ENCODE peak calls at places on chromosomes 5 and 9, in eight cellular contexts. V is effector memory CD4-positive, alpha-beta T cell; R is neuronal stem cell; B is ovary; F is right cardiac atrium; D is fibroblast of lung; I is aorta; U is adrenal gland. E is an unnamed sample.

GRCh38 chr9:107172979-107173347 is 110.1 kb upstream of the RAD23B start:
- DNase-seq in V (no peak), D (no peak), R (no peak), I (no peak), F (no peak), U (no peak), B (no peak), E (no peak)

GRCh38 chr9:134210908-134211810 is 46.8 kb upstream of the RNU6ATAC start:
- DNase-seq in I (peak; percentile 74), D (no peak), V (no peak), U (no peak), F (peak; percentile 87), R (no peak), B (peak; percentile 78), E (peak; percentile 63)

GRCh38 chr5:58582411-58583393 is at the start of gene RAB3C:
- DNase-seq in F (peak; percentile 97), V (no peak), I (peak; percentile 93), D (peak; percentile 92), R (peak; percentile 87), B (peak; percentile 92), U (peak; percentile 97), E (peak; percentile 91)

GRCh38 chr9:113471566-113471965 is 8.0 kb downstream of the RGS3 start:
- DNase-seq in V (no peak), D (no peak), B (no peak), R (no peak), F (no peak), U (no peak), I (no peak), E (no peak)

GRCh38 chr5:171310816-171311697 is 2.0 kb downstream of the TLX3 start:
- DNase-seq in F (no peak), R (no peak), I (no peak), D (peak; percentile 41), U (no peak), B (no peak), V (no peak), E (no peak)

GRCh38 chr5:139392678-139393496 is 2.0 kb downstream of the PROB1 start:
- DNase-seq in F (peak; percentile 82), I (peak; percentile 73), U (peak; percentile 88), R (no peak), D (peak; percentile 58), B (peak; percentile 69), V (peak; percentile 70), E (peak; percentile 49)

GRCh38 chr9:6876195-6876594 is 118.4 kb downstream of the KDM4C start:
- DNase-seq in I (no peak), B (no peak), V (no peak), F (no peak), D (no peak), R (no peak), U (no peak), E (no peak)

GRCh38 chr5:80736730-80737129 is 81.9 kb upstream of the DHFR start:
- DNase-seq in U (no peak), F (no peak), D (no peak), R (no peak), I (no peak), B (no peak), V (no peak), E (no peak)

GRCh38 chr5:40585537-40586267 is 94.0 kb upstream of the PTGER4 start:
- DNase-seq in V (no peak), R (no peak), F (no peak), D (no peak), U (no peak), I (no peak), B (no peak), E (no peak)

GRCh38 chr9:86073839-86074238 is 25.5 kb downstream of the GOLM1 start:
- DNase-seq in B (no peak), U (no peak), R (no peak), V (no peak), D (no peak), I (no peak), F (no peak), E (no peak)

GRCh38 chr5:133466551-133467324 is 145.6 kb downstream of the FSTL4 start:
- DNase-seq in D (no peak), U (no peak), F (no peak), R (no peak), V (no peak), B (no peak), I (no peak), E (no peak)

DNA sequence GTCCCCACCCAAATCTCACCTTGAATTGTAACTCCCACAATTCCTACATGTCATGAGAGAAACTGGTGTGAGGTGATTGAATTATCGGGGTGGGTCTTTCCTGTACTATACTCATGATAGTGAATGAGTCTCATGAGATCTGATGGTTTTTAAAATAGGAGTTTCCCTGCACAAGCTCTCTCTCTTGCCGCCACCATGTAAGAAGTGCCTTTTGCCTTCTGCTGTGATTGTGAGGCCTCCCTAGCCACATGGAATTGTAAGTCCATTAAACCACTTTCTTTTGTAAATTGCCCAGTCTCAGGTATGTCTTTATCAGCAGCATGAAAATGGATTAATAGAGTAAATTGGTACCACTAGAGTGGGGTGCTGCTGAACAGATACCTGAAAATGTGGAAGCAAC is 140.9 kb downstream of the ARHGEF28 start:
- DNase-seq in D (no peak), V (no peak), I (no peak), U (no peak), B (no peak), R (no peak), F (no peak), E (no peak)
- H3K4me3 ChIP-seq in D (no peak overlapping the region), V (no peak overlapping the region), I (no peak overlapping the region), U (no peak overlapping the region), B (no peak overlapping the region), R (no peak overlapping the region), F (no peak overlapping the region), E (no peak overlapping the region)

GRCh38 chr5:107805166-107805565 is 134.4 kb upstream of the EFNA5 start:
- DNase-seq in I (no peak), D (no peak), V (no peak), F (no peak), U (no peak), R (peak; percentile 71), B (no peak), E (no peak)
- H3K4me1 ChIP-seq in I (no peaks in the 10 kb centered on the region), D (no peaks in the 10 kb centered on the region), V (no peaks in the 10 kb centered on the region), F (no peaks in the 10 kb centered on the region), U (no peaks in the 10 kb centered on the region), R (peaks cover 28% of the 10 kb centered on the region), B (no peaks in the 10 kb centered on the region), E (no peaks in the 10 kb centered on the region)

GRCh38 chr9:21576331-21577189 is 94.4 kb upstream of the IFNE start:
- DNase-seq in R (peak; percentile 80), V (no peak), B (no peak), I (no peak), D (peak; percentile 88), U (no peak), F (peak; percentile 40), E (peak; percentile 8)
- H3K4me3 ChIP-seq in R (peak overlapping the region; percentile 19), V (no peak overlapping the region), B (no peak overlapping the region), I (no peak overlapping the region), D (peak overlapping the region; percentile 24), U (no peak overlapping the region), F (no peak overlapping the region), E (no peak overlapping the region)

DNA sequence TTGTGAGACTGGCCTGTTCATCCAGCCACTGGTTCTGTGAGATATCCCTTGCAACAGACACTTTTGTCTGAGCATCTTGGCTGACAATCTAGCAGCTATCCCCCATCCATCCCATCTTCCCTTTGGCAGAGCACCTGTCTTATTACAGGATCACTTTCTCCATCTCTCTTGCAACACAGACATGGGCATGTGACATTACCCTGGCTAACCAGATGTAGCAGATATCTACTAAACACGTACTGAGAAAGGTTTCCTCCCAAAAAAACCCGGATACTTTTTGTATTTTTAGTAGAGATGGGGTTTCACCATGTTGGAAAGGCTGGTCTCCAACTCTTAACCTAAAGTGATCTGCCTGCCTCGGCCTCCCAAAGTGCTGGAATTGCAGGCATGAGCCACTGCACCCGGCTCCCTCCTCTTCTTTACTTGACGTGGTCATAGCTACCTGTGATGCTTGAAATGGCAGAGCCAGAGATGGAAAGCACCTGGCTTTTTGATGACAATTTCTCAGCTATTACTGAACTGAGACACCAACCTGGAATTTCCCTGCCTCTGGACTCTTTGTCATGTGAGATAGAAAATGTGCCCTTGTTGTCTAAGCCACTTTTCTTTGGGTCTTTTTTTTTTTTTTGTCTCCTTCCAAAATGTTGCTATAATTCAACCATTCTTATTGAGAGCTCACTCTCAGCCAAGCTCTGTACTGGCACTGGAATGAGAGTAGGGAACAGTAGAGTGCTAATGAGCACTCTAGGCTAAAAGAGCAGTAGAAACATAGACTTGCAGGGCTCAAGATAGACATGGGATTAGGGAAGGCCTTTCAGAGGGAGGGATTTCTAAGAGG is 32.6 kb downstream of the FNBP1 start:
- DNase-seq in D (no peak), R (no peak), V (peak; percentile 62), F (no peak), I (no peak), U (peak; percentile 29), B (no peak), E (peak; percentile 34)
- H3K4me1 ChIP-seq in D (no peaks in the 10 kb centered on the region), R (no peaks in the 10 kb centered on the region), V (peaks cover 29% of the 10 kb centered on the region), F (no peaks in the 10 kb centered on the region), I (no peaks in the 10 kb centered on the region), U (no peaks in the 10 kb centered on the region), B (no peaks in the 10 kb centered on the region), E (peaks cover 9% of the 10 kb centered on the region)

DNA sequence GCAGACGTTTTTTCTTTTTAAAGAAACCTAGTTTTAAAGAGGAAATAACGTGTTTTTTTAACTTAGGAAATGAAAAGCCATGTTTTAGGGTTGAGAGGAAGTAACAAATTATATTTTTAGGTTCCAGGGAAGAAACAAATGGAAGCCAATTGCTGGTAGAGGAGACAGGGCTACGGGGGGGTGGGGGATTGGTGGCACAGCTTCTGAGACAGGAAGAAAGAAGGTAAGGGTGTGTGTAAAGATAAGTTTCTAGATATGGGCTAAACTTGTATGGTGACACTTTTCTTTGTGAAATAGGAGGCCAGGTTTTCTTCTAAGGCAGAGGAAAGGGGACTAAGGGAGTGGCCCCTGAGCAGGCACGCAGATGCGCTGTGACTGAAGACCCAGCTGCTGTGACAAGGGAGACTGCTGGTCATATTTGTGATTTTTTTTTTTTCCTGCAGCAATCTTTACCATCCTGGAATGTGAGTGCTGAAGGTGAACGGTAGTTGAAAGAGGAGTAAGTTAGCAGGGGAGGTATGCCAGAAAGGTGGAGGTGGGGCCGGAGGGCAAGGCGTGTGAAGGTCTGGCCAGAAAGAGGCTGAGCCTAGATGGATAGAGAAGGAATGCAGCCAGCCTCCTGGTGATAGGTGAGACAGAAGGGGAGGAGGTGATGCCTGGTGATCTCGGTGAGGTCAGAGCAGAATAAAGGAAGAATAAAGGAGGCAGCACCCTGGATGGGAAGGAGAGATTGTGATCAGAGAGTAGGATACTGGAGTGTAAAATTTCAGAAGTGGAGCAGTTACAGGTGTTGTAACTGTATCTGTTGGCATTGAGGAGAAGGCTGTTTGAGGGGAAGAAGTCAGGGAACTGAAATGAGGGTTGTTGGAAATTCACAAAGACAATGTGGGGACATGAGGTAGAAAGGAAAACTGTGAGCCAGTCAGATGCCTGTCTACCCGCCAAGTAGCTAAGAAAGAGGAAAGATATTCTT is 1.7 kb downstream of the GNG10 start:
- DNase-seq in V (no peak), I (no peak), R (no peak), F (no peak), D (no peak), U (no peak), B (no peak), E (no peak)
- H3K4me3 ChIP-seq in V (peak overlapping the region; percentile 80), I (no peak overlapping the region), R (peak overlapping the region; percentile 76), F (peak overlapping the region; percentile 71), D (peak overlapping the region; percentile 87), U (no peak overlapping the region), B (peak overlapping the region; percentile 91), E (no peak overlapping the region)

DNA sequence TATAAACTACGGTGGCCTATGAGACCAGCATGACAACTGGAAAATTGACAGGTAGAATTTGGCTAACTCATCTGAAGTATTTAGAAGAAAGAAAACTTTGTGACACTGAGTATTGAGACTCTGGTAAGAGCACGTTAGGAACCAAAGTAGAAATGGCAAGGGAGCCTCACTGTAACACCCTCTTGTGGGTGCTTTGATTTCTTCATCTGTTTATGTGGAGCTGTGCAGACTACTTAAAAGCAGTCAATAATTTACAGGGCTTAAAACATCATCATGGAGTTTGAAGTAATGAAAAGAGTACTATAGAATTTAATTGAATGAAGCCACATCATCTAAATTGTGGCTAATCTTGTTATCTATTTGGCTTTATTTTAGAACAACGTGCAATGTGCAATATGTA is 414.2 kb downstream of the CCDC171 start:
- DNase-seq in D (peak; percentile 15), B (no peak), U (no peak), F (no peak), R (no peak), I (no peak), V (no peak), E (no peak)
- H3K4me1 ChIP-seq in D (no peaks in the 10 kb centered on the region), B (no peaks in the 10 kb centered on the region), U (no peaks in the 10 kb centered on the region), F (no peaks in the 10 kb centered on the region), R (peaks cover under 1% of the 10 kb centered on the region), I (no peaks in the 10 kb centered on the region), V (no peaks in the 10 kb centered on the region), E (no peaks in the 10 kb centered on the region)